ENCODE peak calls at places on chromosomes 11 and 22, in seven cellular contexts. One of them, this sample, is unnamed.

GRCh38 chr11:125941241-125941605 is 4.6 kb upstream of the VSIG10L2 start:
- DNase-seq in fibroblast of lung: no peak
- DNase-seq in retinal pigment epithelial cell: no peak
- DNase-seq in foreskin fibroblast: no peak
- DNase-seq in GM23338: no peak
- DNase-seq in colonic mucosa: no peak
- DNase-seq in A549: no peak
- DNase-seq in this sample: no peak

GRCh38 chr11:106202935-106203620 is 125.6 kb downstream of the AASDHPPT start:
- DNase-seq in fibroblast of lung: peak
- DNase-seq in retinal pigment epithelial cell: no peak
- DNase-seq in foreskin fibroblast: no peak
- DNase-seq in GM23338: no peak
- DNase-seq in colonic mucosa: no peak
- DNase-seq in A549: no peak
- DNase-seq in this sample: no peak

GRCh38 chr22:27982106-27982505 is 63.0 kb upstream of the PITPNB start:
- DNase-seq in fibroblast of lung: no peak
- DNase-seq in retinal pigment epithelial cell: no peak
- DNase-seq in foreskin fibroblast: no peak
- DNase-seq in GM23338: no peak
- DNase-seq in colonic mucosa: no peak
- DNase-seq in A549: no peak
- DNase-seq in this sample: no peak

GRCh38 chr22:50105529-50106100 is 15.8 kb downstream of the MOV10L1 start:
- DNase-seq in fibroblast of lung: no peak
- DNase-seq in retinal pigment epithelial cell: no peak
- DNase-seq in foreskin fibroblast: peak
- DNase-seq in GM23338: no peak
- DNase-seq in colonic mucosa: no peak
- DNase-seq in A549: no peak
- DNase-seq in this sample: peak

GRCh38 chr11:130448416-130449068 is at the start of gene ADAMTS15:
- DNase-seq in fibroblast of lung: peak
- DNase-seq in retinal pigment epithelial cell: peak
- DNase-seq in foreskin fibroblast: peak
- DNase-seq in GM23338: peak
- DNase-seq in colonic mucosa: peak
- DNase-seq in A549: peak
- DNase-seq in this sample: peak

GRCh38 chr22:50007057-50007511 is 5.5 kb downstream of the IL17REL start:
- DNase-seq in fibroblast of lung: no peak
- DNase-seq in retinal pigment epithelial cell: no peak
- DNase-seq in foreskin fibroblast: no peak
- DNase-seq in GM23338: no peak
- DNase-seq in colonic mucosa: no peak
- DNase-seq in A549: no peak
- DNase-seq in this sample: no peak

GRCh38 chr11:111422494-111423249 is 43.6 kb upstream of the POU2AF1 start:
- DNase-seq in fibroblast of lung: peak
- DNase-seq in retinal pigment epithelial cell: no peak
- DNase-seq in foreskin fibroblast: no peak
- DNase-seq in GM23338: peak
- DNase-seq in colonic mucosa: peak
- DNase-seq in A549: peak
- DNase-seq in this sample: no peak

GRCh38 chr11:71252782-71253730 is 679 bp upstream of the SHANK2 start:
- DNase-seq in fibroblast of lung: peak
- DNase-seq in retinal pigment epithelial cell: no peak
- DNase-seq in foreskin fibroblast: peak
- DNase-seq in GM23338: peak
- DNase-seq in colonic mucosa: peak
- DNase-seq in A549: peak
- DNase-seq in this sample: no peak

GRCh38 chr11:9861860-9862725 is 198.2 kb downstream of the SWAP70 start:
- DNase-seq in fibroblast of lung: peak
- DNase-seq in retinal pigment epithelial cell: peak
- DNase-seq in foreskin fibroblast: peak
- DNase-seq in GM23338: peak
- DNase-seq in colonic mucosa: peak
- DNase-seq in A549: peak
- DNase-seq in this sample: peak

GRCh38 chr11:102320679-102321078 is 3.4 kb downstream of the BIRC3 start:
- DNase-seq in fibroblast of lung: no peak
- DNase-seq in retinal pigment epithelial cell: no peak
- DNase-seq in foreskin fibroblast: no peak
- DNase-seq in GM23338: no peak
- DNase-seq in colonic mucosa: no peak
- DNase-seq in A549: no peak
- DNase-seq in this sample: no peak

GRCh38 chr11:102322560-102322959 is 5.3 kb downstream of the BIRC3 start:
- DNase-seq in fibroblast of lung: peak
- DNase-seq in retinal pigment epithelial cell: no peak
- DNase-seq in foreskin fibroblast: no peak
- DNase-seq in GM23338: no peak
- DNase-seq in colonic mucosa: no peak
- DNase-seq in A549: no peak
- DNase-seq in this sample: no peak

GRCh38 chr11:102323542-102324261 is 6.4 kb downstream of the BIRC3 start:
- DNase-seq in fibroblast of lung: peak
- DNase-seq in retinal pigment epithelial cell: no peak
- DNase-seq in foreskin fibroblast: peak
- DNase-seq in GM23338: no peak
- DNase-seq in colonic mucosa: no peak
- DNase-seq in A549: no peak
- DNase-seq in this sample: no peak

GRCh38 chr11:102328748-102329147 is 11.5 kb downstream of the BIRC3 start:
- DNase-seq in fibroblast of lung: no peak
- DNase-seq in retinal pigment epithelial cell: no peak
- DNase-seq in foreskin fibroblast: no peak
- DNase-seq in GM23338: no peak
- DNase-seq in colonic mucosa: no peak
- DNase-seq in A549: no peak
- DNase-seq in this sample: no peak

DNA sequence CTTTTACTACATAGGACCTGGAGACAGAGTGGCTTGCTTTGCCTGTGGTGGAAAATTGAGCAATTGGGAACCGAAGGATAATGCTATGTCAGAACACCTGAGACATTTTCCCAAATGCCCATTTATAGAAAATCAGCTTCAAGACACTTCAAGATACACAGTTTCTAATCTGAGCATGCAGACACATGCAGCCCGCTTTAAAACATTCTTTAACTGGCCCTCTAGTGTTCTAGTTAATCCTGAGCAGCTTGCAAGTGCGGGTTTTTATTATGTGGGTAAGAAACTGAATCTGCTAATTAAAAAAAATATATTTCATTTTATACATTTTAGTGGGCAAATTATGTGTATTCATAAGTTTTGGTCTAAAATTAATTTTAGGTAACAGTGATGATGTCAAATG is 7.8 kb downstream of the BIRC3 start:
- DNase-seq in fibroblast of lung: no peak
- DNase-seq in retinal pigment epithelial cell: no peak
- DNase-seq in foreskin fibroblast: no peak
- DNase-seq in GM23338: no peak
- DNase-seq in colonic mucosa: no peak
- DNase-seq in A549: no peak
- DNase-seq in this sample: no peak
- TF ChIP-seq CTCF in fibroblast of lung: no peak
- TF ChIP-seq CTCF in retinal pigment epithelial cell: no peak
- TF ChIP-seq CTCF in foreskin fibroblast: no peak
- TF ChIP-seq CTCF in GM23338: peak
- TF ChIP-seq CTCF in colonic mucosa: no peak
- TF ChIP-seq CTCF in A549: peak
- TF ChIP-seq CTCF in this sample: no peak

GRCh38 chr11:11967669-11968510 is 40.5 kb downstream of the DKK3 start:
- DNase-seq in fibroblast of lung: no peak
- DNase-seq in retinal pigment epithelial cell: no peak
- DNase-seq in foreskin fibroblast: no peak
- DNase-seq in GM23338: no peak
- DNase-seq in colonic mucosa: no peak
- DNase-seq in A549: no peak
- DNase-seq in this sample: no peak

GRCh38 chr11:11965192-11965591 is 43.2 kb downstream of the DKK3 start:
- DNase-seq in fibroblast of lung: no peak
- DNase-seq in retinal pigment epithelial cell: no peak
- DNase-seq in foreskin fibroblast: no peak
- DNase-seq in GM23338: no peak
- DNase-seq in colonic mucosa: no peak
- DNase-seq in A549: no peak
- DNase-seq in this sample: no peak

GRCh38 chr11:11965656-11966353 is 42.6 kb downstream of the DKK3 start:
- DNase-seq in fibroblast of lung: no peak
- DNase-seq in retinal pigment epithelial cell: no peak
- DNase-seq in foreskin fibroblast: no peak
- DNase-seq in GM23338: no peak
- DNase-seq in colonic mucosa: no peak
- DNase-seq in A549: no peak
- DNase-seq in this sample: no peak

GRCh38 chr11:11966826-11967668 is 41.4 kb downstream of the DKK3 start:
- DNase-seq in fibroblast of lung: no peak
- DNase-seq in retinal pigment epithelial cell: no peak
- DNase-seq in foreskin fibroblast: no peak
- DNase-seq in GM23338: peak
- DNase-seq in colonic mucosa: peak
- DNase-seq in A549: peak
- DNase-seq in this sample: peak

DNA sequence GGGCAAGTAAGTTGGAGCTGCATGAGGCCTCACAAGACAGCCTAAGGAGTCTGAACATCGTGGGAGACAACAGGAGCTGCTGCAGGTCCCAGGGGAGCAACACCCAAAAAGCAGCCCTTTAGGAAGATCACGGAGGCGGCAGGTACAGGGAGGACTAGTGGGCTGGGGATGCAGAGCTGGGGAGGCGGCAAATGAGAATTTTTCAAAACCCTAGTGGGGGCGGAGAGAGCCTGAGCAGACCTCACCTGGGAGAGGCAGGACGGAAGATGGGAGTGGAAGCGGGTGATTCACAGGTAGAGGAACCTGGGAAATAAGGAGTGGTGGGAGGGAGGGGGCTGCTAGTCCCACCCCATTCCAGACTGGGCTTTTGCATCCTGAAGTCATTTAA is 42.1 kb downstream of the DKK3 start:
- DNase-seq in fibroblast of lung: no peak
- DNase-seq in retinal pigment epithelial cell: no peak
- DNase-seq in foreskin fibroblast: no peak
- DNase-seq in GM23338: no peak
- DNase-seq in colonic mucosa: no peak
- DNase-seq in A549: no peak
- DNase-seq in this sample: no peak
- H3K4me3 ChIP-seq in fibroblast of lung: no peak
- H3K4me3 ChIP-seq in retinal pigment epithelial cell: no peak
- H3K4me3 ChIP-seq in foreskin fibroblast: no peak
- H3K4me3 ChIP-seq in GM23338: no peak
- H3K4me3 ChIP-seq in colonic mucosa: no peak
- H3K4me3 ChIP-seq in A549: no peak
- H3K4me3 ChIP-seq in this sample: no peak

GRCh38 chr22:33519140-33519973 is 400.9 kb downstream of the LARGE1 start:
- DNase-seq in fibroblast of lung: peak
- DNase-seq in retinal pigment epithelial cell: peak
- DNase-seq in foreskin fibroblast: no peak
- DNase-seq in GM23338: peak
- DNase-seq in colonic mucosa: peak
- DNase-seq in A549: peak
- DNase-seq in this sample: no peak
- TF ChIP-seq CTCF in fibroblast of lung: peak
- TF ChIP-seq CTCF in retinal pigment epithelial cell: peak
- TF ChIP-seq CTCF in foreskin fibroblast: peak
- TF ChIP-seq CTCF in GM23338: peak
- TF ChIP-seq CTCF in colonic mucosa: peak
- TF ChIP-seq CTCF in A549: peak
- TF ChIP-seq CTCF in this sample: no peak

DNA sequence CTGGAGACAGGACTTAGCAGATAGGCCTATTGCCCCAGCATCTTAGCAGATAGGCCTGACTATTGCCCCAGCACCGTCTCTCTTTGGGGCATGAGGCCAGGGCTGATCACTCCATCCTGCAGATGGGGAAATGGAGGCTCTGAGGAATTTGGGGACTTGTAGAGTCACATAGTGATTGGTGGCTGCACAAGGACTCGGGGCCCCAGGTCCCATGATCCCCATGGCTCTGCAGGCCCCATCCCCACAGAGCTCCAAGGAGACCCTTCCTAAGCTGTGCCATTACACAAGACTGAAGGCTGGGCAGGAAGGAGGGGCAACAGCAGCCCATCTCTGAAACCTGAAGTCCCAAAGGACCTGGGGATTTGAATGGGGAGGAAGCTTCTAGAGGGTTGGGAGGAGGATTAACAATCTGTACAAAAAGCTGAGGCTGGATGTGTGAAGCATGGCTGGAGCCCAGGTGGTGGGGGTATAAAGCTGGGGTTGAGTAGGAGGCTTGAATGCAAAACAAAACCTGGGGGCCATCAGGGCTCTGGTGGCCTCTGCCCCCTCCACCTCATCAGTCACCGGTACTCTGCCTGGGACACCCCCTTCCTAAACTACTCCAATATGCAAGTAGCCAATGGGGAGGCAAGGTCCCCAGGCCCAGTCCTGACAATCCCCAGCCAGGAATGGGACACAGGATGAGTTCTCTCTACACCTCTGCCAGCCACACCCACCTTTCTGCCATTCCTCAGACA is 1.5 kb downstream of the ARAP1 start:
- DNase-seq in fibroblast of lung: no peak
- DNase-seq in retinal pigment epithelial cell: no peak
- DNase-seq in foreskin fibroblast: no peak
- DNase-seq in GM23338: no peak
- DNase-seq in colonic mucosa: no peak
- DNase-seq in A549: no peak
- DNase-seq in this sample: no peak
- H3K4me3 ChIP-seq in fibroblast of lung: no peak
- H3K4me3 ChIP-seq in retinal pigment epithelial cell: no peak
- H3K4me3 ChIP-seq in foreskin fibroblast: peak
- H3K4me3 ChIP-seq in GM23338: peak
- H3K4me3 ChIP-seq in colonic mucosa: peak
- H3K4me3 ChIP-seq in A549: no peak
- H3K4me3 ChIP-seq in this sample: no peak

This sample was measured in endothelial cell of umbilical vein.